ENCODE peak calls at places on chromosomes 16 and 17, in seven cellular contexts. J is WTC11, K is uterus, V is lower leg skin, B is heart right ventricle, N is GM20000, Q is AG10803. C is an unnamed sample.

GRCh38 chr16:55039511-55039910 is 108.8 kb downstream of the IRX5 start:
- DNase-seq in V (peak; percentile 32), K (no peak), Q (no peak), B (no peak), N (no peak), J (no peak), C (no peak)

GRCh38 chr16:84207869-84208268 is 16.9 kb downstream of the ADAD2 start:
- DNase-seq in N (no peak), Q (no peak), K (no peak), V (no peak), B (no peak), J (no peak), C (no peak)

GRCh38 chr17:11644265-11645212 is 46.3 kb downstream of the DNAH9 start:
- DNase-seq in Q (peak; percentile 53), J (peak; percentile 56), N (peak; percentile 29), V (no peak), B (peak; percentile 23), K (peak; percentile 55), C (no peak)

GRCh38 chr16:84471316-84471715 is 33.1 kb downstream of the MEAK7 start:
- DNase-seq in K (no peak), N (no peak), V (peak; percentile 43), Q (no peak), B (no peak), J (no peak), C (no peak)

GRCh38 chr17:4934173-4934979 is 2.3 kb downstream of the GP1BA start:
- DNase-seq in J (peak; percentile 50), K (no peak), V (no peak), Q (peak; percentile 41), N (peak; percentile 67), B (peak; percentile 37), C (no peak)

GRCh38 chr16:65010136-65010535 is 111.7 kb downstream of the CDH11 start:
- DNase-seq in Q (peak; percentile 15), B (no peak), N (no peak), K (no peak), V (no peak), J (no peak), C (no peak)

GRCh38 chr16:2848933-2849332 is 9.0 kb downstream of the PRSS22 start:
- DNase-seq in J (no peak), K (no peak), Q (no peak), V (no peak), B (no peak), N (no peak), C (no peak)

GRCh38 chr16:10694306-10694705 is 424 bp downstream of the TEKT5 start:
- DNase-seq in J (no peak), K (no peak), V (no peak), N (no peak), Q (no peak), B (no peak), C (no peak)

GRCh38 chr16:1296688-1297412 is 12.6 kb upstream of the UBE2I start:
- DNase-seq in K (no peak), Q (peak; percentile 34), N (no peak), B (no peak), J (no peak), V (no peak), C (no peak)

GRCh38 chr16:67723151-67723915 is 4.2 kb upstream of the GFOD2 start:
- DNase-seq in K (no peak), N (no peak), V (no peak), J (no peak), B (no peak), Q (peak; percentile 86), C (no peak)

GRCh38 chr16:77745972-77746371 is 23.7 kb downstream of the NUDT7 start:
- DNase-seq in B (no peak), K (no peak), Q (peak; percentile 55), V (no peak), J (no peak), N (no peak), C (no peak)

GRCh38 chr16:70433456-70434103 is 5.3 kb downstream of the ST3GAL2 start:
- DNase-seq in K (peak; percentile 70), V (no peak), B (peak; percentile 54), J (no peak), N (no peak), Q (peak; percentile 85), C (peak; percentile 72)

GRCh38 chr17:52606098-52606497 is 447.6 kb upstream of the CA10 start:
- DNase-seq in N (no peak), B (no peak), Q (no peak), K (no peak), J (no peak), V (no peak), C (no peak)

GRCh38 chr17:74199306-74200092 is 4.0 kb upstream of the RPL38 start:
- DNase-seq in N (peak; percentile 76), V (peak; percentile 94), K (peak; percentile 47), Q (no peak), J (peak; percentile 83), B (peak; percentile 66), C (peak; percentile 79)

GRCh38 chr16:82655315-82655714 is 28.5 kb downstream of the CDH13 start:
- DNase-seq in V (no peak), Q (peak; percentile 89), J (no peak), B (no peak), K (no peak), N (peak; percentile 43), C (no peak)

GRCh38 chr17:57482657-57483056 is 226.3 kb downstream of the MSI2 start:
- DNase-seq in J (no peak), N (no peak), K (no peak), B (no peak), Q (peak; percentile 70), V (no peak), C (no peak)

GRCh38 chr17:31422443-31422842 is 31.0 kb downstream of the RAB11FIP4 start:
- DNase-seq in N (no peak), J (no peak), V (no peak), B (no peak), Q (no peak), K (no peak), C (no peak)

GRCh38 chr17:163514-164103 is 17.8 kb downstream of the DOC2B start:
- DNase-seq in V (no peak), N (no peak), J (peak; percentile 53), Q (no peak), B (no peak), K (no peak), C (no peak)

GRCh38 chr17:7475764-7476422 is 3.5 kb downstream of the ZBTB4 start:
- DNase-seq in V (peak; percentile 95), N (no peak), Q (peak; percentile 83), B (peak; percentile 42), J (no peak), K (peak; percentile 59), C (peak; percentile 79)

GRCh38 chr17:50067996-50068395 is 12.1 kb downstream of the ITGA3 start:
- DNase-seq in K (no peak), V (no peak), Q (no peak), J (no peak), N (no peak), B (no peak), C (no peak)

GRCh38 chr17:35713069-35713728 is 18.2 kb upstream of the RASL10B start:
- DNase-seq in J (no peak), Q (peak; percentile 97), N (no peak), B (no peak), V (no peak), K (no peak), C (peak; percentile 91)

GRCh38 chr17:33974276-33974675 is 280.8 kb upstream of the CCL2 start:
- DNase-seq in V (no peak), J (no peak), B (no peak), Q (no peak), K (no peak), N (no peak), C (no peak)

GRCh38 chr16:66649636-66650205 is 45.2 kb downstream of the CMTM3 start:
- DNase-seq in Q (no peak), B (no peak), K (no peak), N (no peak), J (no peak), V (peak; percentile 53), C (no peak)

GRCh38 chr16:50831751-50832150 is 89.9 kb downstream of the CYLD start:
- DNase-seq in V (peak; percentile 28), Q (no peak), N (no peak), B (no peak), K (no peak), J (no peak), C (no peak)

GRCh38 chr16:30647274-30647571 is 3.5 kb upstream of the PRR14 start:
- DNase-seq in V (no peak), J (no peak), K (no peak), Q (no peak), N (no peak), B (no peak), C (no peak)
- TF ChIP-seq CTCF in V (no peak), J (no peak), K (no peak), Q (no peak), N (no peak), B (no peak), C (no peak)

GRCh38 chr16:79261461-79261860 is 339.1 kb downstream of the MAF start:
- DNase-seq in V (peak; percentile 81), N (peak; percentile 9), B (peak; percentile 54), J (peak; percentile 73), K (no peak), Q (no peak), C (no peak)
- TF ChIP-seq CTCF in V (no peak), N (peak; percentile 26), B (peak; percentile 49), J (peak; percentile 31), K (no peak), Q (no peak), C (no peak)

GRCh38 chr17:59907467-59907866 is 14.5 kb downstream of the RPS6KB1 start:
- DNase-seq in K (no peak), N (no peak), V (no peak), B (no peak), Q (no peak), J (no peak), C (no peak)

GRCh38 chr17:59901604-59902003 is 8.7 kb downstream of the RPS6KB1 start:
- DNase-seq in J (no peak), Q (no peak), N (no peak), B (no peak), K (no peak), V (peak; percentile 32), C (no peak)

GRCh38 chr17:59899099-59899498 is 6.2 kb downstream of the RPS6KB1 start:
- DNase-seq in K (no peak), V (no peak), Q (peak; percentile 1), N (no peak), B (no peak), J (no peak), C (no peak)

DNA sequence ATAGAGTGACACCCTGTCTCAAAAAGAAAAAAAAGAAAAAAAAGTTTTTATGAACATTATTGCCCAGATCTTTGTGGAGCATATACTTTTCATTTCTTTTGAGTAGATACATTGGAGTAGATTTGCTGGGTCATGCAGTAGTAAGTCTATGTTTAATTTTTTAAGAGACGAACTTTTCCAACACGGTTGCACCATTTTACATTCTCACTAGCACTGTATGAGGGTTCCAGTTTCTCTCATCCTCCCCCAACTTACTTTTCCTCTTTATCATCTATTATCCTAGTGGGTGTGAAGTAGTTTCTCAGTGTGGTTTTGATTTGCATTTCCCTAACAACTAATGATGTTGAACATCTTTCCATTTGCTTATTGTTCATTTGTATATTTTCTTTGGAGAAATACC is 10.5 kb downstream of the RPS6KB1 start:
- DNase-seq in B (no peak), N (no peak), Q (no peak), V (no peak), J (no peak), K (no peak), C (no peak)
- TF ChIP-seq CTCF in B (no peak), N (no peak), Q (no peak), V (no peak), J (no peak), K (no peak), C (no peak)

DNA sequence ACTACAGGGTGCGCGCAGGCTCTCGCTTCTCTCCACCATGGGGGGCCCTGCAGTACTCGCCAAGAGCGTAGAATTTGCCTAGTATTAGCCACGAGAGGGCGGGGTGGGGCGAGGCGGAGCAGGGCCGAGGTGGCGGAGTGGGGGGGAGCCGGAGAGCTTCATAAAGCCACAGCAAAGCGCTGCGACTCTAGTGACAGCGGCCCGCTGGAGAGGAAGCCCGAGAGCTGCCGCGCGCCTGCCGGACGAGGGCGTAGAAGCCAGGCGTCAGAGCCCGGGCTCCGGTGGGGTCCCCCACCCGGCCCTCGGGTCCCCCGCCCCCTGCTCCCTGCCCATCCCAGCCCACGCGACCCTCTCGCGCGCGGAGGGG is at the start of gene TBX21:
- DNase-seq in K (peak; percentile 37), N (peak; percentile 92), J (peak; percentile 79), Q (peak; percentile 12), B (peak; percentile 70), V (peak; percentile 90), C (peak; percentile 75)
- TF ChIP-seq CTCF in K (no peak), N (peak; percentile 0), J (no peak), Q (peak; percentile 12), B (peak; percentile 17), V (no peak), C (no peak)